ENCODE peak calls at places on chromosomes 13 and 19, in five cellular contexts. Y, N, P, S and C are unnamed samples.

GRCh38 chr13:113410472-113411201 is 42.7 kb downstream of the ADPRHL1 start:
- DNase-seq in Y (peak; percentile 37), N (peak; percentile 66), P (no peak), S (no peak), C (no peak)

GRCh38 chr19:16508546-16508945 is 12.4 kb downstream of the C19orf44 start:
- DNase-seq in Y (no peak), N (no peak), P (no peak), S (no peak), C (no peak)

GRCh38 chr13:46640843-46641242 is 87.9 kb downstream of the LRCH1 start:
- DNase-seq in Y (no peak), N (no peak), P (no peak), S (no peak), C (no peak)

GRCh38 chr19:34504273-34504808 is 22.8 kb downstream of the WTIP start:
- DNase-seq in Y (no peak), N (no peak), P (no peak), S (no peak), C (no peak)

GRCh38 chr19:36032251-36033104 is at the start of gene CLIP3:
- DNase-seq in Y (peak; percentile 87), N (no peak), P (no peak), S (peak; percentile 69), C (peak; percentile 29)

GRCh38 chr19:31274266-31274963 is 74.8 kb downstream of the TSHZ3 start:
- DNase-seq in Y (peak; percentile 55), N (no peak), P (no peak), S (no peak), C (no peak)

GRCh38 chr13:97880298-97880675 is 73.2 kb upstream of the IPO5 start:
- DNase-seq in Y (no peak), N (no peak), P (no peak), S (no peak), C (no peak)

GRCh38 chr19:12779162-12779993 is 4.0 kb upstream of the HOOK2 start:
- DNase-seq in Y (peak; percentile 75), N (no peak), P (no peak), S (peak; percentile 73), C (no peak)

GRCh38 chr19:16217671-16218464 is 20.2 kb downstream of the AP1M1 start:
- DNase-seq in Y (no peak), N (no peak), P (no peak), S (no peak), C (no peak)

GRCh38 chr13:46622013-46622917 is 69.3 kb downstream of the LRCH1 start:
- DNase-seq in Y (no peak), N (no peak), P (no peak), S (no peak), C (no peak)

GRCh38 chr19:7863157-7863970 is 10.8 kb downstream of the PRR36 start:
- DNase-seq in Y (no peak), N (no peak), P (no peak), S (no peak), C (no peak)

GRCh38 chr19:2253106-2254051 is 2.8 kb downstream of the JSRP1 start:
- DNase-seq in Y (no peak), N (no peak), P (peak; percentile 60), S (no peak), C (peak; percentile 54)

GRCh38 chr19:51142119-51142518 is at the start of gene SIGLEC7:
- DNase-seq in Y (no peak), N (no peak), P (no peak), S (peak; percentile 46), C (no peak)

GRCh38 chr13:20425819-20426219 is 99.8 kb downstream of the CRYL1 start:
- DNase-seq in Y (no peak), N (no peak), P (no peak), S (no peak), C (no peak)

GRCh38 chr13:55199132-55199531 is 1941.6 kb upstream of the PRR20A start:
- DNase-seq in Y (no peak), N (no peak), P (no peak), S (no peak), C (no peak)

GRCh38 chr13:113742000-113742441 is 17.0 kb upstream of the TMEM255B start:
- DNase-seq in Y (no peak), N (no peak), P (no peak), S (no peak), C (no peak)

GRCh38 chr13:40170091-40170490 is 496.4 kb downstream of the FOXO1 start:
- DNase-seq in Y (no peak), N (no peak), P (no peak), S (no peak), C (no peak)

GRCh38 chr13:51502206-51502651 is 49.4 kb upstream of the INTS6 start:
- DNase-seq in Y (no peak), N (no peak), P (no peak), S (no peak), C (no peak)

GRCh38 chr13:94454906-94455305 is 24.6 kb downstream of the DCT start:
- DNase-seq in Y (no peak), N (no peak), P (no peak), S (no peak), C (no peak)

GRCh38 chr13:102651392-102651791 is 43.5 kb downstream of the METTL21C start:
- DNase-seq in Y (no peak), N (no peak), P (no peak), S (no peak), C (no peak)

GRCh38 chr19:38395381-38396127 is 7.1 kb downstream of the SPRED3 start:
- DNase-seq in Y (no peak), N (no peak), P (peak; percentile 30), S (no peak), C (no peak)

GRCh38 chr13:112973577-112973951 is 4.5 kb downstream of the MCF2L start:
- DNase-seq in Y (no peak), N (no peak), P (no peak), S (peak; percentile 12), C (no peak)

GRCh38 chr19:11422163-11423068 is 3.3 kb upstream of the RGL3 start:
- DNase-seq in Y (peak; percentile 55), N (no peak), P (peak; percentile 70), S (peak; percentile 84), C (peak; percentile 75)

GRCh38 chr19:31513841-31514240 is 164.6 kb upstream of the TSHZ3 start:
- DNase-seq in Y (no peak), N (no peak), P (no peak), S (no peak), C (no peak)

GRCh38 chr19:8042900-8043299 is 9.7 kb upstream of the CCL25 start:
- DNase-seq in Y (no peak), N (no peak), P (no peak), S (no peak), C (no peak)

GRCh38 chr13:39263033-39263432 is 224.8 kb downstream of the NHLRC3 start:
- DNase-seq in Y (peak; percentile 27), N (no peak), P (no peak), S (no peak), C (peak; percentile 46)

GRCh38 chr13:61685683-61686013 is 270.0 kb upstream of the PCDH20 start:
- DNase-seq in Y (no peak), N (no peak), P (no peak), S (no peak), C (no peak)

GRCh38 chr13:100818706-100819105 is 144.1 kb upstream of the TMTC4 start:
- DNase-seq in Y (no peak), N (no peak), P (no peak), S (no peak), C (no peak)

GRCh38 chr13:100811906-100812305 is 137.3 kb upstream of the TMTC4 start:
- DNase-seq in Y (no peak), N (no peak), P (no peak), S (no peak), C (no peak)

GRCh38 chr13:100811431-100811830 is 136.8 kb upstream of the TMTC4 start:
- DNase-seq in Y (no peak), N (no peak), P (no peak), S (no peak), C (no peak)

GRCh38 chr13:100817897-100818296 is 143.3 kb upstream of the TMTC4 start:
- DNase-seq in Y (no peak), N (no peak), P (no peak), S (no peak), C (no peak)

GRCh38 chr13:100815476-100816046 is 141.0 kb upstream of the TMTC4 start:
- DNase-seq in Y (no peak), N (no peak), P (no peak), S (no peak), C (no peak)
- H3K4me1 ChIP-seq in Y (no peaks in the 10 kb centered on the region), N (no peaks in the 10 kb centered on the region), P (no peaks in the 10 kb centered on the region), S (no peaks in the 10 kb centered on the region), C (no peaks in the 10 kb centered on the region)

GRCh38 chr13:78601124-78601885 is 2.0 kb downstream of the POU4F1 start:
- DNase-seq in Y (no peak), N (no peak), P (no peak), S (no peak), C (peak; percentile 44)
- H3K4me3 ChIP-seq in Y (no peak overlapping the region), N (peak overlapping the region; percentile 21), P (no peak overlapping the region), S (peak overlapping the region; percentile 53), C (no peak overlapping the region)

DNA sequence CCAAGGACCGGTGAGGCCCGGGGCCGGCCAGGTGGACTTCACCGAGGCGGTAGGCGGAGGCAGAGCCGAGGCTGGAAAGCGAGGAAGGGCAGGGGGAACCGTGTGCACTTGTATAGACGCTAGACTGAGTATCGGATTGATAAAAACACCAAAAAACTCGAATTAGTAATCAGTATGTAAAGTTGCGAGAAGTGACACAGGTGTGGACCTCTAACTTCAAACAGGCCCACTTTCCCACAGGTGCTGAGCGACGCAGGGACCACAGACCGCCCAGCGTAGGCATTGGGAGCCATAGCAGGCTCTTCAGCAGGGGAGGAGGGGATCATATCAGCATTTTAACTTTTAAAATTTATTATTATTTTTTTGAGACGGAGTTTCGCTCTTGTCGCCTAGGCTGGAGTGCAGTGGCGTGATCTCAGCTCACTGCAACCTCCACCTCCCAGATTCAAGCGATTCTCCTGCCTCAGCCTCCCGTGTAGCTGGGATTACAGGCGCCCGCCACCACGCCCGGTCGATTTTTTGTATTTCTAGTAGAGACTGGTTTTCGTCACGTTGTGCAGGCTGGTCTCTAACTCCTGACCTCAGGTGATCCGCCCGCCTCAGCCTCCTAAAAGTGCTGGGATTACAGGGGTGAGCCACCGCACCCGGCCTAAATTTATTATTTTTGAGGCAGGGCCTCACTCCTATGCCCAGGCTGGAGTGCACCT is 553 bp downstream of the VMAC start:
- DNase-seq in Y (no peak), N (no peak), P (no peak), S (no peak), C (no peak)
- H3K27ac ChIP-seq in Y (peak overlapping the region; percentile 11), N (peak overlapping the region; percentile 86), P (peak overlapping the region; percentile 87), S (peak overlapping the region; percentile 97), C (peak overlapping the region; percentile 69)

GRCh38 chr13:63112799-63113395 is 1697.2 kb upstream of the PCDH20 start:
- DNase-seq in Y (no peak), N (no peak), P (no peak), S (no peak), C (no peak)

GRCh38 chr13:63107163-63107935 is 1691.7 kb upstream of the PCDH20 start:
- DNase-seq in Y (no peak), N (no peak), P (no peak), S (no peak), C (no peak)

DNA sequence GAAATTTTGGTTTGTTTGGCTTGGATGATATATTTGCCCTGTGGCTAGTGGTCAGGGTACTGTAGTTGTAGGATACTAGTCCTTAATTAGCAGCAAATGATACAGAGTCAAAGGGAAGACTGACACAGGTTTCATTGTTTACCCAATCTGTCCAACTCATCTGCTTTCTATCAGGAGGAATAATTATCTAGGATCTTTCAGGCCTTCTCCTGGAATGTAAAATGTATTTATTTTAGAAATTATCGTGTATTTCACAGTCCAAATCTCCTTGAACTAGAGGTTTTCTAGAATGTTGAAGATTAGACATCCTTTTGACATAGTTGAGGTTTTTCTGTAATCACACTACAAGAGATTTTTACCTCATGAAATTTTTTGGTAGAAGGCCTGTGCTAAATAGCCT is 1694.8 kb upstream of the PCDH20 start:
- DNase-seq in Y (no peak), N (no peak), P (no peak), S (no peak), C (no peak)
- H3K4me1 ChIP-seq in Y (no peaks in the 10 kb centered on the region), N (no peaks in the 10 kb centered on the region), P (no peaks in the 10 kb centered on the region), S (no peaks in the 10 kb centered on the region), C (no peaks in the 10 kb centered on the region)